ENCODE peak calls at places on chromosomes 11 and 22, in ten cellular contexts. J is CD8-positive, alpha-beta memory T cell; W is sigmoid colon; U is lower lobe of right lung; X is RWPE2; P is breast epithelium; B is uterus; Y is neuronal stem cell; S is HAP-1; R is GM23248. T is an unnamed sample.

GRCh38 chr11:8015753-8016239 is 28.7 kb downstream of the EIF3F start:
- DNase-seq in J (no peak), W (no peak), U (no peak), X (no peak), P (no peak), B (no peak), Y (no peak), S (no peak), R (peak; percentile 76), T (no peak)

GRCh38 chr22:38824587-38824986 is 19.2 kb downstream of the NPTXR start:
- DNase-seq in J (peak; percentile 17), W (peak; percentile 50), U (peak; percentile 60), X (no peak), P (no peak), B (no peak), Y (peak; percentile 87), S (peak; percentile 87), R (peak; percentile 88), T (peak; percentile 43)

GRCh38 chr11:12731841-12732336 is 57.7 kb downstream of the TEAD1 start:
- DNase-seq in J (no peak), W (no peak), U (no peak), X (no peak), P (no peak), B (no peak), Y (no peak), S (no peak), R (peak; percentile 58), T (no peak)

GRCh38 chr11:12166299-12167092 is 56.1 kb downstream of the MICAL2 start:
- DNase-seq in J (no peak), W (no peak), U (no peak), X (no peak), P (no peak), B (no peak), Y (no peak), S (no peak), R (no peak), T (no peak)

GRCh38 chr11:112665291-112665690 is 295.9 kb upstream of the NCAM1 start:
- DNase-seq in J (no peak), W (no peak), U (no peak), X (no peak), P (no peak), B (no peak), Y (no peak), S (no peak), R (no peak), T (no peak)

GRCh38 chr11:126352163-126352562 is 3.3 kb upstream of the ST3GAL4 start:
- DNase-seq in J (no peak), W (no peak), U (no peak), X (no peak), P (no peak), B (no peak), Y (no peak), S (no peak), R (no peak), T (no peak)

GRCh38 chr11:59463176-59463575 is 6.4 kb downstream of the OR4D6 start:
- DNase-seq in J (no peak), W (peak; percentile 78), U (no peak), X (no peak), P (no peak), B (peak; percentile 42), Y (no peak), S (no peak), R (peak; percentile 69), T (no peak)

GRCh38 chr11:81989093-81989492 is 744.6 kb downstream of the FAM181B start:
- DNase-seq in J (no peak), W (no peak), U (no peak), X (no peak), P (no peak), B (no peak), Y (no peak), S (no peak), R (peak; percentile 45), T (no peak)

GRCh38 chr11:44818110-44818509 is 91.3 kb downstream of the TSPAN18 start:
- DNase-seq in J (no peak), W (no peak), U (no peak), X (no peak), P (no peak), B (no peak), Y (no peak), S (no peak), R (no peak), T (no peak)

GRCh38 chr22:27801197-27801615 is 350 bp downstream of the MN1 start:
- DNase-seq in J (peak; percentile 30), W (no peak), U (no peak), X (no peak), P (no peak), B (no peak), Y (peak; percentile 57), S (peak; percentile 50), R (peak; percentile 81), T (no peak)

GRCh38 chr22:49960967-49961600 is 512 bp downstream of the PIM3 start:
- DNase-seq in J (no peak), W (peak; percentile 76), U (peak; percentile 74), X (peak; percentile 72), P (peak; percentile 63), B (peak; percentile 50), Y (no peak), S (no peak), R (peak; percentile 76), T (no peak)

GRCh38 chr11:128684582-128685382 is 9.1 kb upstream of the FLI1 start:
- DNase-seq in J (no peak), W (no peak), U (peak; percentile 51), X (no peak), P (no peak), B (no peak), Y (no peak), S (no peak), R (no peak), T (no peak)
- H3K27me3 ChIP-seq in J (peaks cover 20% of the 10 kb centered on the region), W (peaks cover 72% of the 10 kb centered on the region), U (peaks cover 41% of the 10 kb centered on the region), X (peaks cover 22% of the 10 kb centered on the region), P (no peaks in the 10 kb centered on the region), B (peaks cover 40% of the 10 kb centered on the region), Y (peaks cover 99% of the 10 kb centered on the region), S (peaks cover 26% of the 10 kb centered on the region), R (peaks cover 34% of the 10 kb centered on the region), T (peaks cover 19% of the 10 kb centered on the region)

DNA sequence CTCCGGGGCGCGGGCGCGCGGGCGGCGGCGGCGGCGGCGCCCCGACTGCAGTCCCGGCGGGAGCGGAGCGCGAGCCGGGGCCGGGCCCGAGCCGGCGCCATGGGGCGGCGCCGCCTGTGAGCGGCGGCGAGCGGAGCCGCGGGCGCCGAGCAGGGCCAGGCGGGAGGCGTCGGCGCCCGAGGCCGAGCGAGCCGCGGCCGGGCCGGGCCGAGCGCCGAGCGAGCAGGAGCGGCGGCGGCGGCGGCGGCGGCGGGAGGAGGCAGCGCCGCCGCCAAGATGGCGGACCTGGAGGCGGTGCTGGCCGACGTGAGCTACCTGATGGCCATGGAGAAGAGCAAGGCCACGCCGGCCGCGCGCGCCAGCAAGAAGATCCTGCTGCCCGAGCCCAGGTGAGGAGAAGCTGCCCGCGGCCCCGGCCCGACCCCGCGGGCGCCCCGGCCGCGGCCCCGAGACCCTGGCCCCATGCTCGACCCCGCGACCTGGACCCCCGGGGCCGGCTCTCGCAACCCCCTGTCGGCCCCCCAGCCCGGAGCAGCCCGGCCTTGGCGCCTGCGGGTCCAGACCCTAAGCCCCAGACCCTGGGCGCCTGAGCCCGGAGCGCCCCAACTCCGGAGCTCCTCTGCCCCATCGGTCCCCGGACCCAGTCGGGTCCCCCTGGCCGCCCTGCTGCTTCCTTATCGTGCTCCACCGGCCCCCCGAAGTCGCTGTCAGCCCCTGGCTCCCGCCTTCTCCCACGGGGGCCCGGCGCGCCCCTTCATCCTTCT is at the start of gene GRK2:
- DNase-seq in J (no peak), W (peak; percentile 76), U (peak; percentile 75), X (no peak), P (no peak), B (peak; percentile 42), Y (no peak), S (peak; percentile 57), R (peak; percentile 86), T (peak; percentile 38)
- H3K4me1 ChIP-seq in J (peaks cover 67% of the 10 kb centered on the region), W (peaks cover 71% of the 10 kb centered on the region), U (peaks cover 68% of the 10 kb centered on the region), X (peaks cover 44% of the 10 kb centered on the region), P (peaks cover 18% of the 10 kb centered on the region), B (peaks cover 27% of the 10 kb centered on the region), Y (peaks cover 44% of the 10 kb centered on the region), S (peaks cover 3% of the 10 kb centered on the region), R (peaks cover 33% of the 10 kb centered on the region), T (peaks cover 15% of the 10 kb centered on the region)

GRCh38 chr11:73383249-73384126 is 7.3 kb downstream of the RELT start:
- DNase-seq in J (no peak), W (no peak), U (no peak), X (no peak), P (no peak), B (no peak), Y (no peak), S (no peak), R (peak; percentile 30), T (peak; percentile 10)
- H3K36me3 ChIP-seq in J (no peaks in the 10 kb centered on the region), W (no peaks in the 10 kb centered on the region), U (no peaks in the 10 kb centered on the region), X (no peaks in the 10 kb centered on the region), P (no peaks in the 10 kb centered on the region), B (no peaks in the 10 kb centered on the region), Y (peaks cover 1% of the 10 kb centered on the region), S (no peaks in the 10 kb centered on the region), R (no peaks in the 10 kb centered on the region), T (no peaks in the 10 kb centered on the region)

GRCh38 chr11:2927493-2927800 is 1.8 kb downstream of the PHLDA2 start:
- DNase-seq in J (no peak), W (peak; percentile 54), U (no peak), X (no peak), P (no peak), B (no peak), Y (no peak), S (no peak), R (no peak), T (no peak)

GRCh38 chr11:2929880-2930704 is 872 bp upstream of the PHLDA2 start:
- DNase-seq in J (no peak), W (peak; percentile 70), U (peak; percentile 68), X (peak; percentile 81), P (peak; percentile 60), B (no peak), Y (peak; percentile 18), S (peak; percentile 43), R (peak; percentile 71), T (peak; percentile 80)

GRCh38 chr11:2929511-2929879 is 275 bp upstream of the PHLDA2 start:
- DNase-seq in J (no peak), W (peak; percentile 72), U (peak; percentile 75), X (peak; percentile 94), P (peak; percentile 65), B (no peak), Y (no peak), S (no peak), R (peak; percentile 91), T (peak; percentile 86)

GRCh38 chr11:2927851-2928604 is 1.2 kb downstream of the PHLDA2 start:
- DNase-seq in J (no peak), W (no peak), U (peak; percentile 43), X (peak; percentile 52), P (no peak), B (no peak), Y (no peak), S (no peak), R (peak; percentile 78), T (peak; percentile 55)

DNA sequence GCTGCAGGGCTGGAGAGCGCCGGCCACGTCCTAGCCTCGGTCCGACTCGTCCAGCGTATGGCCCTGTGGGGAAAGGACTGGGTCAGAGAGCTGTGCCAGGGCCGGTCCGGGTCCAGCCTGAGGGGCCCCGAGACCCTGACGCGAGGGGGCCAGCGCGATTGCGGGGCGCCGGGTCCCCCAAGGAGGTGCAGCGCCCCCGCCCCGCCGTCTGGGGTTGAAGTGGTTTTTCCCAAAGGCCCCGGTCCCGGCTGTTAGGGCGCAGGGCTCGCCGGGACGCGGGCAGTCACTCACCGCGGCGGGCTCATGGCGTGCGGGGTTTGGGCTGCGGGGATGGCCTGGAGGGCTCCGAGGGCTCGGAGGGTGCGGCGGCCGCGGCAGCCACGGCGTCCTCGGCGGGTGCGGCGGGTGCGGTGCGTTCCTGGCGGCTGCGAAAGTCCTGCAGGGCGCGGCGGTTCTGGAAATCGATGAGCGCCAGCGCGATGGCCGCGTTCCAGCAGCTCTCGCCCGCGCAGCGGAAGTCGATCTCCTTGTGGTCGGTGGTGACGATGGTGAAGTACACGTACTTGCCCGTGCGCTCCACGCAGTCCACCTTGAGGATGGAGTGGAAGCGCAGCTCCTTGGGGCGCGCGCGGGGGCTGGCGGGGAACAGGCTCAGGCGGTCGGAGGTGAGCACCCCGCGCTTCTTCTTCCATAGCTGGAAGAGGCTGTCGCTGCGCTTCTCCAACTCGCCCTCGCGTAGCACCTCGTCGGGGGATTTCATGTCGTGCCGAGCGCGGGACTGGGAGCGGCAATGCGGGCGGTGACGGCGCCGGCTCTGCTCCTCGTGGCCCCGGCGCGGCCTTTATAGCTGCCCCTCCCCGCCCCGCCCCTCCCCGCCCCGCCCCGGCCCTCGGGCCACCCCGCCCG is at the start of gene PHLDA2:
- DNase-seq in J (peak; percentile 64), W (peak; percentile 71), U (peak; percentile 72), X (peak; percentile 79), P (peak; percentile 64), B (no peak), Y (no peak), S (no peak), R (peak; percentile 92), T (peak; percentile 74)
- H3K27me3 ChIP-seq in J (peaks cover 6% of the 10 kb centered on the region), W (peaks cover 55% of the 10 kb centered on the region), U (peaks cover 14% of the 10 kb centered on the region), X (no peaks in the 10 kb centered on the region), P (no peaks in the 10 kb centered on the region), B (no peaks in the 10 kb centered on the region), Y (peaks cover 66% of the 10 kb centered on the region), S (peaks cover 49% of the 10 kb centered on the region), R (no peaks in the 10 kb centered on the region), T (no peaks in the 10 kb centered on the region)